ENCODE peak calls at places on chromosomes 12 and 14, in seven cellular contexts. V is pancreas, Z is endothelial cell of umbilical vein, C is IMR-90, T is A549, J is small intestine, H is fibroblast of lung. D is an unnamed sample.

GRCh38 chr12:267581-268482 is 5.2 kb upstream of the SLC6A13 start:
- DNase-seq in V (no peak), Z (no peak), C (peak; percentile 39), T (no peak), J (no peak), H (peak; percentile 14), D (no peak)

GRCh38 chr12:2326470-2326869 is 273.7 kb downstream of the CACNA1C start:
- DNase-seq in V (no peak), Z (no peak), C (no peak), T (no peak), J (no peak), H (no peak), D (no peak)

GRCh38 chr12:127393896-127394295 is 873.1 kb upstream of the TMEM132C start:
- DNase-seq in V (no peak), Z (no peak), C (peak; percentile 76), T (no peak), J (no peak), H (peak; percentile 91), D (peak; percentile 86)

GRCh38 chr12:121537814-121538698 is 42.8 kb downstream of the KDM2B start:
- DNase-seq in V (peak; percentile 75), Z (peak; percentile 12), C (no peak), T (no peak), J (no peak), H (no peak), D (no peak)

GRCh38 chr14:51614707-51615106 is 37.0 kb upstream of the FRMD6 start:
- DNase-seq in V (no peak), Z (no peak), C (peak; percentile 55), T (no peak), J (no peak), H (peak; percentile 91), D (peak; percentile 93)

GRCh38 chr14:105901226-105901625 is 374.8 kb downstream of the TMEM121 start:
- DNase-seq in V (no peak), Z (no peak), C (no peak), T (no peak), J (no peak), H (no peak), D (no peak)

GRCh38 chr14:31026076-31026394 is at the start of gene STRN3:
- DNase-seq in V (no peak), Z (no peak), C (no peak), T (no peak), J (no peak), H (no peak), D (no peak)

GRCh38 chr12:56565510-56566101 is 44.0 kb downstream of the RBMS2 start:
- DNase-seq in V (no peak), Z (peak; percentile 98), C (peak; percentile 77), T (peak; percentile 22), J (peak; percentile 76), H (peak; percentile 35), D (peak; percentile 25)

GRCh38 chr14:69048456-69048855 is 69.4 kb upstream of the ACTN1 start:
- DNase-seq in V (no peak), Z (peak; percentile 58), C (no peak), T (no peak), J (peak; percentile 65), H (peak; percentile 44), D (no peak)

GRCh38 chr14:37903561-37904191 is 304.0 kb upstream of the SSTR1 start:
- DNase-seq in V (no peak), Z (peak; percentile 64), C (peak; percentile 59), T (peak; percentile 13), J (peak; percentile 62), H (peak; percentile 34), D (peak; percentile 8)

GRCh38 chr14:92632546-92633273 is 115.7 kb downstream of the LGMN start:
- DNase-seq in V (no peak), Z (no peak), C (no peak), T (no peak), J (no peak), H (no peak), D (no peak)

GRCh38 chr14:54174437-54174836 is 217.8 kb upstream of the BMP4 start:
- DNase-seq in V (no peak), Z (peak; percentile 54), C (no peak), T (no peak), J (no peak), H (no peak), D (no peak)

GRCh38 chr14:65940056-65940735 is 527.7 kb downstream of the FUT8 start:
- DNase-seq in V (no peak), Z (no peak), C (no peak), T (peak; percentile 41), J (no peak), H (no peak), D (no peak)

GRCh38 chr14:70646705-70647104 is 5.0 kb downstream of the TTC9 start:
- DNase-seq in V (no peak), Z (no peak), C (no peak), T (no peak), J (no peak), H (no peak), D (no peak)

GRCh38 chr12:18496156-18496555 is 234.8 kb downstream of the PIK3C2G start:
- DNase-seq in V (no peak), Z (peak; percentile 21), C (no peak), T (no peak), J (peak; percentile 39), H (no peak), D (no peak)

GRCh38 chr14:35963209-35963608 is 137.1 kb downstream of the BRMS1L start:
- DNase-seq in V (no peak), Z (no peak), C (no peak), T (peak; percentile 10), J (no peak), H (no peak), D (no peak)

GRCh38 chr12:124767075-124767821 is 96.4 kb downstream of the SCARB1 start:
- DNase-seq in V (peak; percentile 95), Z (peak; percentile 58), C (peak; percentile 53), T (peak; percentile 80), J (peak; percentile 63), H (peak; percentile 55), D (no peak)

DNA sequence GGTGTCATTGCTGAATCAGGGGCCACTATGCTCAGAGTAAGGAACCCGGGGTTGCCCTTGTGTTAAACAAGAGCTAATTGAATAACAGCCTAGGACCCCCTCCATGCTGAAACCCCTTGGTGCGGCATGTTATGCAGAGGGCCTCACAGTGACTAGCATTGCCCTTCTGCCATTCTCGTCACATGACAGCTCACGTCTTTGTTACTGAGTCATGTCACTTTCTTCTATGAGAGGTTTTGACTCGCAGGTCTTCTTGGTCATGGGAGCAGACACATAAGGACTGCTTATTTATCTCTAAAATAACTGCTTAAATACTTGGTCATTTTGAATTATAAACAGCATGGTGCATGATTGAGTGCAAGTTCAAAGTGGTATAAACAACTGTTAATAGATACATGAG is 24.9 kb downstream of the TCTN1 start:
- DNase-seq in V (no peak), Z (no peak), C (peak; percentile 39), T (no peak), J (no peak), H (no peak), D (no peak)
- H3K27ac ChIP-seq in V (no peak overlapping the region), Z (no peak overlapping the region), C (no peak overlapping the region), T (no peak overlapping the region), J (no peak overlapping the region), H (no peak overlapping the region), D (no peak overlapping the region)

GRCh38 chr12:114919479-114919878 is 235.5 kb upstream of the TBX3 start:
- DNase-seq in V (no peak), Z (no peak), C (no peak), T (no peak), J (no peak), H (no peak), D (no peak)

GRCh38 chr12:114918535-114919233 is 234.7 kb upstream of the TBX3 start:
- DNase-seq in V (no peak), Z (no peak), C (peak; percentile 72), T (peak; percentile 79), J (peak; percentile 90), H (peak; percentile 62), D (peak; percentile 52)

GRCh38 chr12:114925076-114925475 is 241.1 kb upstream of the TBX3 start:
- DNase-seq in V (no peak), Z (no peak), C (no peak), T (no peak), J (no peak), H (no peak), D (no peak)

GRCh38 chr12:114920828-114921579 is 237.0 kb upstream of the TBX3 start:
- DNase-seq in V (no peak), Z (no peak), C (peak; percentile 46), T (no peak), J (no peak), H (peak; percentile 64), D (peak; percentile 50)

DNA sequence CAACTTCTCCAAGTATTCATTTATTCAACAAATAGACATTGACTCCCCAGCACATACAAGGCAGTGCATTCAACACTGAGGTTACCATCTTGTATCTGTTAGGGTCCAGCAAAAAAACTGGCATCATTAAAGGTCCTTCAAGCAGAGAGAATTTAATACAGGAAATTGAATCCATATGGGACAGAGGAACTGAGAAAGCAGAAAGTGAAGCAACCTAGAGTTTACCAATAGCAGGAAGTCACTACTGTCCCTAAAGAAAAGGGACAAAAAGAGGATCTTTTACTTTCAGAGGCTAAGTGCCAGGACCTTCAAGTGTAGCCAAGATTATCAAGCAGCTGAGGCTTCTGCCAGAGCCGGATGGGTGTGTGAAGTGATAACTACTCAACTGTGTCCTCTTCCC is 237.8 kb upstream of the TBX3 start:
- DNase-seq in V (no peak), Z (no peak), C (no peak), T (no peak), J (no peak), H (no peak), D (no peak)
- H3K27ac ChIP-seq in V (no peak overlapping the region), Z (no peak overlapping the region), C (no peak overlapping the region), T (peak overlapping the region; percentile 77), J (no peak overlapping the region), H (no peak overlapping the region), D (no peak overlapping the region)

DNA sequence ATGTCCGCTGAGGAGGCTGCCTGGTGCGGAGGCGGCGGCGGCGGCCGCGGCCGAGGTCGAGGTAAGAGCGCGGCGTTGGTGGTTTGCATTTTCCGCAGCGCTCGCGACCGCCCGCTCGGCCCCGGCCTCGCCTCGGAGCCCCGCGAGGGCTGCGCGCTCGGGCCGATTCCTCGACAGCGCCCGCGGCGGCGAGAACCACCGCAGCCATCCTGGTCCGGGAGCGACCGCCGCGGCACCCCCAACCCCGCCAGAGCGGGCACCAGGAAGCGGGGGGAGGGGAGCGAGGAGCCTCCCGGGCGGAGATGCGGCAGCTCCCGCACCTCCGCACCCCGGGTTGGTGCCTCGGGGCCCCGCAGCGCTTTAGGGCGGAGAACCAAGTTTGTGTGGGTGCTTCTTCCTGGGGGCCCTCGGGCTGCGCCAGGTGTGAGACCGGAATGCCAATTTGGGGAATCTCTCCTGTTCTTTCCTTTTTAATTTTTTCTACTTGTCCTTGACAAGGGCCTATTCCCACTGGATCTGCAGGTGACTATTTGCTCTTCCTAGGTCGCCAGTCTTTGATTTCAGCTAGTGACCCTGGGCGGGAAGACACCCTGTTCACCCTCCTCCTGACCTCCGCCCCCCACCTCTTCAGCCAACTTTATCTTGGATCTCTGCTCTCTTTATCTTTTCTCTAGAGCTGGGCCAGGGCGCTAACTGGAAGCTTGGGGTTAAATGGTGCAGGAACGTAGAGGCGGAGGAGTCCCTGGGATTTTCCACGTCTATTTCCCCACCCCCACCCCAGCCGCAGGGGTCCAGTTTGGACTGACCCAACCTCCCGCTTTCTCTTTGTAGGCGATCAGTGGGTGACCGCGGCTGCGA is at the start of gene SOCS2:
- DNase-seq in V (peak; percentile 77), Z (peak; percentile 8), C (peak; percentile 21), T (peak; percentile 35), J (peak; percentile 31), H (peak; percentile 39), D (peak; percentile 3)
- H3K27ac ChIP-seq in V (peak within 1 kb of the TSS; percentile 82), Z (no peak within 1 kb of the TSS), C (peak within 1 kb of the TSS; percentile 65), T (peak within 1 kb of the TSS; percentile 94), J (peak within 1 kb of the TSS; percentile 75), H (peak within 1 kb of the TSS; percentile 78), D (peak within 1 kb of the TSS; percentile 72)

DNA sequence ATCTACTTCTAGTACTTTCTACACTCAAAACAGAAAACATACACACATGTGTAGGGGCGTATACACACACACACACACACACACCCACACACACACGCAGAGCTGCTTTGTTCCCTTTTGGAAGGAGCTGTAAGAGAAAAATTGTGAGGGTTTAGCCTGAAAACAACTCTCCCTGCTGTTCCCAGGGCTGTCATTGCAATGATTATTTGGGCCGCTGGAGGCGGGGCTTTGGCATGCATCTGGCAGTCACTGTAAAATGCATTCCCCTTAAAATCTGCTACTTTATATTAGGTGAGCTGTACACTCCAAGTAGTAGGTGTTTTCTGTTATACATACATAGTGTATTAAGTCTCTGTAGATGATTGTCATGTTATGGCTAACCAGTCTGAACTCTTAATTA is 29.1 kb upstream of the SLC38A2 start:
- DNase-seq in V (no peak), Z (peak; percentile 49), C (peak; percentile 58), T (no peak), J (no peak), H (peak; percentile 73), D (peak; percentile 61)
- H3K27ac ChIP-seq in V (no peak overlapping the region), Z (no peak overlapping the region), C (peak overlapping the region; percentile 90), T (no peak overlapping the region), J (no peak overlapping the region), H (peak overlapping the region; percentile 47), D (peak overlapping the region; percentile 66)